ENCODE peak calls at places on chromosome 11, in eight cellular contexts. J, B, R, P, X, Z, W and D are unnamed samples.
A peak's percentile ranks its signal among the peaks of the same experiment; 100 is the strongest.

GRCh38 chr11:109960831-109961230 is 132.4 kb upstream of the ZC3H12C start:
- DNase-seq in R (no peak), J (peak; percentile 74), W (no peak), Z (no peak), X (peak; percentile 78), B (no peak), P (no peak), D (peak; percentile 20)

GRCh38 chr11:35276396-35276795 is 137.4 kb downstream of the CD44 start:
- DNase-seq in R (no peak), B (no peak), P (no peak), X (peak; percentile 51), Z (peak; percentile 13), J (peak; percentile 32), W (no peak), D (peak; percentile 46)

GRCh38 chr11:32266611-32267010 is 168.7 kb downstream of the WT1 start:
- DNase-seq in X (no peak), R (no peak), P (no peak), J (no peak), W (no peak), B (no peak), Z (no peak), D (no peak)

GRCh38 chr11:102256251-102256650 is 61.0 kb upstream of the BIRC3 start:
- DNase-seq in B (no peak), R (no peak), P (no peak), J (no peak), W (no peak), X (no peak), Z (no peak), D (no peak)

GRCh38 chr11:74256370-74257133 is 54.9 kb downstream of the P4HA3 start:
- DNase-seq in W (no peak), Z (no peak), X (no peak), R (no peak), P (no peak), B (no peak), J (no peak), D (no peak)

GRCh38 chr11:37394236-37394870 is 796.3 kb upstream of the RAG2 start:
- DNase-seq in X (no peak), J (no peak), B (no peak), R (no peak), P (no peak), W (no peak), Z (no peak), D (no peak)

GRCh38 chr11:74055938-74056337 is 47.1 kb upstream of the UCP3 start:
- DNase-seq in W (no peak), Z (no peak), R (no peak), B (no peak), P (no peak), J (no peak), X (no peak), D (no peak)

GRCh38 chr11:70577948-70578347 is 179.6 kb downstream of the CTTN start:
- DNase-seq in Z (no peak), W (no peak), J (no peak), X (no peak), R (no peak), B (peak; percentile 44), P (no peak), D (no peak)

GRCh38 chr11:111819161-111820058 is 52.0 kb downstream of the ALG9 start:
- DNase-seq in R (no peak), Z (no peak), W (no peak), P (no peak), J (peak; percentile 33), X (peak; percentile 43), B (no peak), D (no peak)

GRCh38 chr11:66143264-66143566 is 73.1 kb downstream of the PACS1 start:
- DNase-seq in R (no peak), W (no peak), X (no peak), P (no peak), Z (no peak), B (no peak), J (no peak), D (no peak)

GRCh38 chr11:444397-445144 is 2.8 kb upstream of the ANO9 start:
- DNase-seq in P (no peak), Z (no peak), X (no peak), B (peak; percentile 58), W (no peak), R (no peak), J (no peak), D (no peak)

GRCh38 chr11:133038850-133039249 is 493.5 kb downstream of the OPCML start:
- DNase-seq in W (no peak), B (no peak), J (no peak), R (no peak), X (no peak), P (no peak), Z (peak; percentile 5), D (no peak)

GRCh38 chr11:110909331-110909730 is 197.1 kb upstream of the ARHGAP20 start:
- DNase-seq in B (no peak), Z (no peak), J (no peak), P (no peak), W (no peak), X (no peak), R (no peak), D (no peak)

GRCh38 chr11:128828350-128828749 is 38.7 kb downstream of the KCNJ1 start:
- DNase-seq in Z (no peak), P (no peak), J (no peak), W (no peak), X (no peak), B (no peak), R (no peak), D (no peak)

GRCh38 chr11:123494195-123495050 is 64.4 kb downstream of the GRAMD1B start:
- DNase-seq in X (no peak), Z (no peak), J (no peak), R (no peak), P (no peak), W (no peak), B (no peak), D (peak; percentile 58)

GRCh38 chr11:32312865-32313403 is 122.4 kb downstream of the WT1 start:
- DNase-seq in J (peak; percentile 19), B (no peak), W (no peak), R (peak; percentile 22), P (no peak), Z (peak; percentile 51), X (peak; percentile 15), D (peak; percentile 28)

GRCh38 chr11:33716236-33716635 is 15.6 kb upstream of the C11orf91 start:
- DNase-seq in R (no peak), W (no peak), J (no peak), X (no peak), P (no peak), B (no peak), Z (peak; percentile 55), D (peak; percentile 23)

GRCh38 chr11:68542617-68543016 is 82.1 kb downstream of the PPP6R3 start:
- DNase-seq in P (no peak), Z (no peak), R (no peak), B (no peak), X (no peak), W (no peak), J (no peak), D (no peak)

GRCh38 chr11:40204228-40204627 is 1255.2 kb downstream of the LRRC4C start:
- DNase-seq in P (no peak), B (no peak), J (no peak), R (no peak), X (no peak), W (no peak), Z (no peak), D (no peak)

GRCh38 chr11:130653838-130654601 is 205.6 kb downstream of the ADAMTS15 start:
- DNase-seq in J (peak; percentile 57), W (no peak), Z (no peak), R (no peak), P (no peak), X (peak; percentile 50), B (no peak), D (no peak)

GRCh38 chr11:27241316-27242122 is 121.5 kb downstream of the CCDC34 start:
- DNase-seq in X (no peak), J (no peak), B (no peak), P (no peak), R (no peak), W (no peak), Z (no peak), D (no peak)

GRCh38 chr11:130099356-130099755 is 29.7 kb downstream of the APLP2 start:
- DNase-seq in Z (no peak), B (no peak), W (no peak), J (no peak), P (no peak), R (no peak), X (no peak), D (no peak)

GRCh38 chr11:117020873-117021564 is 77.2 kb downstream of the SIK3 start:
- DNase-seq in W (no peak), R (no peak), X (no peak), P (no peak), B (no peak), Z (peak; percentile 57), J (no peak), D (no peak)

GRCh38 chr11:106276859-106277436 is 199.5 kb downstream of the AASDHPPT start:
- DNase-seq in X (no peak), R (no peak), B (no peak), Z (peak; percentile 3), J (no peak), P (no peak), W (no peak), D (no peak)

GRCh38 chr11:61778357-61778886 is 14.0 kb downstream of the TMEM258 start:
- DNase-seq in W (no peak), J (no peak), B (peak; percentile 59), R (no peak), Z (no peak), P (no peak), X (no peak), D (no peak)

GRCh38 chr11:47101452-47101851 is 75.2 kb downstream of the ARFGAP2 start:
- DNase-seq in J (no peak), R (no peak), B (no peak), W (no peak), X (no peak), Z (no peak), P (no peak), D (no peak)

GRCh38 chr11:62602141-62603071 is 741 bp upstream of the MTA2 start:
- DNase-seq in R (no peak), X (peak; percentile 63), J (peak; percentile 66), W (peak; percentile 15), B (no peak), Z (no peak), P (peak; percentile 60), D (no peak)

GRCh38 chr11:69683764-69684333 is 8.7 kb upstream of the LTO1 start:
- DNase-seq in R (no peak), B (no peak), Z (no peak), W (no peak), J (no peak), P (no peak), X (no peak), D (peak; percentile 50)